ENCODE peak calls at places on chromosomes 13 and 19, in ten cellular contexts. I is breast epithelium, L is coronary artery, O is PC-9, F is A549, C is fibroblast of the aortic adventitia, X is lower lobe of right lung, Y is lung, W is bronchial epithelial cell, N is mucosa of descending colon. A is an unnamed sample.

GRCh38 chr19:50477751-50478515 is 1.3 kb upstream of the GARIN5A start:
- DNase-seq in I (no peak), L (no peak), O (no peak), F (no peak), C (no peak), X (no peak), Y (no peak), W (no peak), N (no peak), A (no peak)

GRCh38 chr13:107202371-107203023 is 634.6 kb upstream of the ARGLU1 start:
- DNase-seq in I (peak), L (no peak), O (no peak), F (no peak), C (peak), X (no peak), Y (peak), W (peak), N (no peak), A (no peak)

GRCh38 chr19:42433503-42434260 is 6.5 kb upstream of the LIPE start:
- DNase-seq in I (no peak), L (no peak), O (peak), F (peak), C (peak), X (peak), Y (peak), W (peak), N (peak), A (no peak)

GRCh38 chr19:27742041-27742440 is 1470.9 kb downstream of the UQCRFS1 start:
- DNase-seq in I (peak), L (peak), O (no peak), F (no peak), C (no peak), X (no peak), Y (peak), W (no peak), N (no peak), A (no peak)

GRCh38 chr19:35291259-35291658 is 702 bp upstream of the MAG start:
- DNase-seq in I (no peak), L (no peak), O (no peak), F (no peak), C (no peak), X (no peak), Y (no peak), W (no peak), N (no peak), A (no peak)

GRCh38 chr19:42048992-42049391 is 21.0 kb downstream of the GRIK5 start:
- DNase-seq in I (no peak), L (no peak), O (peak), F (no peak), C (no peak), X (no peak), Y (no peak), W (peak), N (no peak), A (no peak)

GRCh38 chr19:55276720-55277430 is 3.0 kb downstream of the HSPBP1 start:
- DNase-seq in I (no peak), L (no peak), O (no peak), F (no peak), C (no peak), X (no peak), Y (no peak), W (no peak), N (no peak), A (no peak)

GRCh38 chr13:26985285-26985878 is 186.2 kb downstream of the USP12 start:
- DNase-seq in I (peak), L (no peak), O (peak), F (peak), C (peak), X (no peak), Y (peak), W (peak), N (no peak), A (peak)

GRCh38 chr13:102141625-102142472 is 260.0 kb downstream of the FGF14 start:
- DNase-seq in I (no peak), L (no peak), O (no peak), F (peak), C (peak), X (no peak), Y (no peak), W (peak), N (no peak), A (no peak)

GRCh38 chr13:20988033-20988908 is 73.1 kb downstream of the LATS2 start:
- DNase-seq in I (no peak), L (no peak), O (no peak), F (no peak), C (no peak), X (no peak), Y (no peak), W (no peak), N (no peak), A (no peak)

GRCh38 chr13:92538164-92538563 is 688.4 kb upstream of the GPC6 start:
- DNase-seq in I (no peak), L (no peak), O (no peak), F (no peak), C (no peak), X (no peak), Y (no peak), W (no peak), N (no peak), A (no peak)

GRCh38 chr13:46071590-46072249 is 19.2 kb upstream of the ZC3H13 start:
- DNase-seq in I (no peak), L (no peak), O (no peak), F (peak), C (no peak), X (no peak), Y (no peak), W (no peak), N (no peak), A (no peak)

GRCh38 chr13:108959254-108959653 is 329.8 kb downstream of the MYO16 start:
- DNase-seq in I (no peak), L (no peak), O (no peak), F (no peak), C (peak), X (no peak), Y (no peak), W (peak), N (no peak), A (no peak)

GRCh38 chr13:20519887-20520286 is 5.8 kb downstream of the CRYL1 start:
- DNase-seq in I (no peak), L (no peak), O (no peak), F (no peak), C (no peak), X (no peak), Y (no peak), W (no peak), N (no peak), A (no peak)

GRCh38 chr19:53960187-53960586 is 2.5 kb upstream of the CACNG8 start:
- DNase-seq in I (no peak), L (no peak), O (no peak), F (no peak), C (no peak), X (no peak), Y (no peak), W (no peak), N (no peak), A (no peak)

GRCh38 chr19:57282011-57282636 is 1.8 kb downstream of the ZNF460 start:
- DNase-seq in I (no peak), L (no peak), O (no peak), F (no peak), C (no peak), X (no peak), Y (no peak), W (peak), N (no peak), A (no peak)

GRCh38 chr19:51590441-51590840 is 19.4 kb downstream of the ZNF175 start:
- DNase-seq in I (no peak), L (no peak), O (no peak), F (no peak), C (no peak), X (no peak), Y (no peak), W (no peak), N (no peak), A (no peak)

DNA sequence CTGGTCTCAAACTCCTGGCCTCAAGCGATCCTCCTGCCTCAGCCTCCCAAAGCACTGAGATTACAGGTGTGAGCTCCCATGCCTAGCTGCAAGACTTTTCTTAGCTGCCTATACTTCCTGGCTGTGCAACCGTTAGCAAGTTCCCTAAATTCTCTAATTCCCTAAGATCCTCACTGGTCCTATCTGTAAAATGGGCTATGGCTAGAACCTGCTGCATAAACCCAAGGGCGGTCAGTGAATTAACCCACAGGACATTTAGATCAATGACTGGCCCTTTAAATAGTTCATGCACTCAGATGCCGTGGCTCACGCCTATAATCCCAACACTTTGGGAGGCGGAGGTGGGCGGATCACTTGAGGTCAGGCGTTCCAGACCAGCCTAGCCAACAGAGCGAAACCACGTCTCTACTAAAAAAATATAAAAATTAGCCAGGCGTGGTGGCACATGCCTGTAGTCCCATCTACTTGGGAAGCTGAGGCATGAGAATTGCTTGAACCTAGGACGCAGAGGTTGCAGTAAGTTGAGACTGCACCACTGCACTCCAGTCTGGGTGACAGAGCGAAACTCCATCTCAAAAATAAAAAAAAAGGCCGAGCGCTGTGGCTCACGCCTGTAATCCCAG is 4.1 kb upstream of the C19orf53 start:
- DNase-seq in I (no peak), L (no peak), O (no peak), F (no peak), C (no peak), X (no peak), Y (no peak), W (no peak), N (no peak), A (no peak)
- TF ChIP-seq CTCF in I (no peak), L (no peak), O (no peak), F (no peak), C (no peak), X (no peak), Y (no peak), W (no peak), N (no peak), A (no peak)

DNA sequence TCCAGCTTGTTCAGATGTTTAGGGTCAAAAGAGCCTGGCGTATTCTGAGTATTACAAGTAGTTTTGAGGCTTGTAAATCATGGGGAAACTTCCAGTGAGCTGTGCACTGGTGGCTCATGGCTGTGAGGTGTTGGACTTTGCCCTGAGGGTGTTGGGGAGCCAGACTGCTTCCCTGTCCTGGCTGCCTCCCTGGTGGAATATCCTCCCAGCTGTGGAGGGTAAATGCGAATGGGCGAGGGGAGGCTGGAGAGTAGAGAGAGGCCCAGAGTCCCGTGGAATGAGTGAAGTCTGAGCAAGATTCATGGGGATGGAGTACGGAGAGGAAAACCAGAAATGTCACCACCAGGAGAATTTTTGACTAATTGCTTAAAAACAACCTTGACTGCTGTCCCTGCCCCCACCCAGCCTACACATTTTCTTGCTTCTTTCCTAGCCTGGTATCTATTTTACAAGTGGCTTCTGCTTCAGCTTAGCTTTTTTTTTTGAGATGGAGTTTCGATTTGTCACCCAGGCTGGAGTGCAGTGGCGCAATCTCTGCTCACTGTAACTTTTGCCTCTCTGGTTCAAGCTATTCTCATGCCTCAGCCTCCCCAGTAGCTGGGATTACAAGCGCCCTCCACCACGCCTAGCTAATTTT is 3.7 kb downstream of the SNRPA start:
- DNase-seq in I (no peak), L (no peak), O (no peak), F (peak), C (no peak), X (no peak), Y (no peak), W (no peak), N (peak), A (no peak)
- H3K4me3 ChIP-seq in I (peak), L (peak), O (no peak), F (peak), C (peak), X (peak), Y (no peak), W (no peak), N (no peak), A (no peak)

GRCh38 chr19:39845172-39845571 is 1.0 kb downstream of the FBL start:
- DNase-seq in I (no peak), L (no peak), O (no peak), F (peak), C (no peak), X (no peak), Y (no peak), W (no peak), N (no peak), A (no peak)

GRCh38 chr19:39843919-39844793 is 2.0 kb downstream of the FBL start:
- DNase-seq in I (no peak), L (no peak), O (no peak), F (peak), C (peak), X (no peak), Y (no peak), W (peak), N (no peak), A (no peak)

GRCh38 chr19:39846678-39847486 is 703 bp upstream of the FBL start:
- DNase-seq in I (no peak), L (no peak), O (no peak), F (no peak), C (peak), X (no peak), Y (no peak), W (no peak), N (no peak), A (no peak)

GRCh38 chr19:39846176-39846677 is at the start of gene FBL:
- DNase-seq in I (peak), L (peak), O (peak), F (peak), C (peak), X (peak), Y (peak), W (peak), N (peak), A (peak)

GRCh38 chr19:39845621-39846175 is 481 bp downstream of the FBL start:
- DNase-seq in I (no peak), L (no peak), O (no peak), F (no peak), C (peak), X (no peak), Y (no peak), W (no peak), N (no peak), A (no peak)
- TF ChIP-seq CTCF in I (no peak), L (no peak), O (no peak), F (no peak), C (peak), X (no peak), Y (no peak), W (peak), N (no peak), A (peak)

DNA sequence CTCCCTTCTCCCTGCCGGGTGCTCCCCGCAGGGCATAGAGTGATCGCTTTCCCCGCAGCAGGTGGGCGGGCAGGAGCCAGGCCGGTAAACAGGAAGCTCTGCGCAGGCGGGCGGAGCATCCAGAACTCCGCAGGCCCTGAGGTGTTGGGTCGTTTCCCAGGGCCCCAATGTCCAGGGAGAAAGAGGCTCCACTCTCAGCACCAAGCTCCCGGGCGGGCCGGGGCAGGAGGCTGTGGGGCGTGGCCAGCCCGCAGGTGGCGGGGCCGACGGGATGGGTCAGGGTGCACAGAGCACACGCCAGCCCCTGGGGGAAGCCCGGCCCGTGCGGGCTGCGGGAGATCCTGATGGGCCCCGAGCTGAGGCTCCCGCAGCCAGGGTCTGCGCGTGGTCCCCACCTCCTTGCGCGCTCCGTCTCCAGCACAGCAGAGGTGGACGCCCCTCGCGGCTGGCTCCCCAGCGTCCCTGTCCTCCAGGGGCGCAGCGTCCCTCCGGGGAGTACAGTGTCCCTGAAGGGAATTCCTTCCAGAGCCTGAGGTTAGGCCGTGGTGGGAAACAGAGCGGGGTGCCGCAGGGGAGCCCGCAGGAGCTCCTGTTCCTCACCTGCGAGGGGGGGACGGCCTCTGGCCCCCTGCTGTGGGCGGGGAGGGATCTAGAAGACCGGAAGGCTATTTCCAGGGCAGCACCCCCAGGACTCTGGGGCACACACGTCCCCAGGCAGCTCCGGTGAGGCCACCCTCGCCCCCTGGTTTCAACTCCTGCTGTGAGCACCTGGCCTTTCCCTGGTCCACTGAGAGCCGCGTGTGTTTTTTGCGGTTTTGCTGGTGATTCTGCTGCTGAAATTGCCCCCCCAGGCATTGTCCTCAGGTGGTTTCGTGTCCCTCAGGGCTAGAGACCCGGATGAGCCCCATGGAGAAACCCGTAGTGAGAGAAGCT is 12.2 kb downstream of the PIP5K1C start:
- DNase-seq in I (peak), L (no peak), O (no peak), F (no peak), C (no peak), X (peak), Y (no peak), W (peak), N (peak), A (no peak)
- H3K4me3 ChIP-seq in I (peak), L (no peak), O (no peak), F (no peak), C (no peak), X (peak), Y (no peak), W (no peak), N (no peak), A (no peak)

DNA sequence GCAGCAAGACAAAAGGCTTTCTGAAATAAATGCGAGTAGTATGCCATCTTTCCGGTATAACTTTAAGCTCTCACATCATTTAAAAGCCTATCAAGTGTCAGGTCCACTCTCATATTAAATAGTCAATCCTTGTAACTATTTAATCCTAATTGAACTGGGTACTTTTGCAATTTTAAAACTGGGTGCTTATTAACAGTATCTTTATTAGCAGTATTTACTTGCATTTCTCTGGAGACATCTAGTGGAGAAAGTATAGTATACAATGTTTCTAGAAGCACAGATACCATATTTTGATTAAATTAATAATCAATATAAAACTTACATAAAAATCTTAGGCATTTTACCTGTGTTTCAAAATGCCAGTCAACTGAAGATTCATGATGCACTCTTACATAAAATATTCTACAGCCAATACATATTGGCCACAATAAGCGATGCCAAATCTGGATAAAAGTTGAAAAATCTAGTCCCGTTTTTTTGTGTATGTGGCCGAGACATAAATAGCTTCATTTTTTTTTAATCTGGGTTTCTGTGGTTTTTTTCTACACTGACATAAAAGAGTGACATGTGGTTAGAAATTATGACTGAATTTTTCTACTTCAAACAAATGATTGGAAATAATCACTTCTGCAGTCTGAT is 4.3 kb upstream of the POSTN start:
- DNase-seq in I (no peak), L (no peak), O (no peak), F (no peak), C (peak), X (no peak), Y (no peak), W (peak), N (no peak), A (no peak)
- TF ChIP-seq CTCF in I (peak), L (peak), O (peak), F (peak), C (peak), X (peak), Y (no peak), W (peak), N (no peak), A (peak)

DNA sequence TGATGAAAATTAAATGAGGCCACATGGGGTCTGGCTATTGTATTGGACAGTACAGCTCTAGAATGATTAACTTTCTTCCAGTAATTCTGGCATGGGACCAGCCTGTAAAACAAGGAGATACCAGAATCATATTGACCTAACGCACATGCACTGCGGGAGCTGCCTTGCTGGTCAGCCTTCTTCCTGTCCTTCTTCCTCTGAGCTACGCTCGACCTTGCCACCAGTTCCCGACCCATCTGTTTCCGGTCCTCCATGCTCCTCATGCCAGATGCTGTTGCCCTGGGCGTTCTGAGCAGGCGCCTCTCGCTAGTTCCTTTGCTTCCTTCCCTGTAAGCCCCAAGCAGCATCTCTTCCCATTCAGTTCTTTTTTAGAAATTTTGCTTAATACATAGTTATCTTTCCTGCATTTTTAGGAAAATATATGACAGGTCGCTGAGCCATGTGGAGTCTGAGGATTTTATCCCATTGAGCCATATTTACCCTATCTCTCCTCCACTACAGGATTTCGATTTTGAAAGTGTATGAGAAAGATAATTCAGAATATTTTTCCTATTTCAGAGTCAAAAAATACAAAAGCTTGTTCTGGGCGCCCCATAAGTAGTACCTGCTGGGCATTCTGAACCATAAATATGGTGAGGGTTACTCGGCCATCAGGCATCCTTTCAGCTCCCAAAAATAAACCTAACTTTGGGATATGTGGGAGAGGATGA is 38.6 kb downstream of the TNFRSF19 start:
- DNase-seq in I (no peak), L (no peak), O (no peak), F (no peak), C (no peak), X (peak), Y (peak), W (no peak), N (peak), A (no peak)
- H3K4me3 ChIP-seq in I (peak), L (peak), O (no peak), F (no peak), C (no peak), X (peak), Y (no peak), W (no peak), N (no peak), A (no peak)

DNA sequence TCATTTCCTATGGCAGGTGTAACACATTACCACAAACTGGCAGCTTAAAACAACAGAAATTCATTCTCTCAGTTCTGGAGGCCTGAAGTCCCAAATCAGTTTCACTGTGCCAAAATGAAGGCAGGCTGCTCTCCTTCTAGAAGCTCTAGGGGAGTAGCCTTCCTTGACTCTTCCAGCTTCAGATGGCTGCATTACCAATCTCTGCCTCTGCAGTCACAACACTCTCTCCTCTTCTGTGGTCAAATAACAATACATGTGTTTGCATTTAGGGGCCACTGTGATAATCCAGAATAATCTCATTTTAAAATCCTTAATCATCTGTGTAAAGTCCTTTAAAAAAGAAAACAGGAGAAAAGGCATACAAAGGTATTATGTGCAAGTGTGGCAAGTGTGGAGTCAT is 7.8 kb downstream of the DIAPH3 start:
- DNase-seq in I (no peak), L (no peak), O (no peak), F (no peak), C (peak), X (no peak), Y (no peak), W (no peak), N (no peak), A (no peak)
- TF ChIP-seq CTCF in I (no peak), L (no peak), O (no peak), F (no peak), C (peak), X (no peak), Y (no peak), W (no peak), N (no peak), A (no peak)